ENCODE peak calls at places on chromosomes 11 and 22, in six cellular contexts. H is sigmoid colon, U is uterus, X is body of pancreas, B is tibial nerve, P is breast epithelium. V is an unnamed sample. For H3K36me3, the result is how much of the 10 kb centered on the place peaks cover.

GRCh38 chr11:39678996-39679395 is 1780.5 kb downstream of the LRRC4C start:
- DNase-seq in H (no peak), B (no peak), X (no peak), U (no peak), P (no peak), V (no peak)

GRCh38 chr11:125772834-125773505 is 5.7 kb downstream of the PATE2 start:
- DNase-seq in P (no peak), B (no peak), X (no peak), H (no peak), U (no peak), V (no peak)

GRCh38 chr22:46514592-46515207 is 22.7 kb downstream of the CELSR1 start:
- DNase-seq in B (no peak), U (no peak), P (no peak), X (no peak), H (no peak), V (no peak)

GRCh38 chr22:30806391-30806861 is 111.8 kb downstream of the OSBP2 start:
- DNase-seq in H (no peak), X (no peak), B (no peak), U (no peak), P (no peak), V (no peak)

GRCh38 chr11:43697679-43698078 is 17.1 kb downstream of the HSD17B12 start:
- DNase-seq in P (no peak), X (no peak), B (no peak), U (no peak), H (no peak), V (no peak)

GRCh38 chr11:20276661-20277000 is 86.9 kb upstream of the HTATIP2 start:
- DNase-seq in U (no peak), H (no peak), P (no peak), B (no peak), X (no peak), V (no peak)

GRCh38 chr11:20327377-20327776 is 36.1 kb upstream of the HTATIP2 start:
- DNase-seq in B (no peak), H (no peak), X (no peak), U (no peak), P (no peak), V (no peak)

GRCh38 chr11:74320538-74320937 is 9.1 kb upstream of the P4HA3 start:
- DNase-seq in P (no peak), X (no peak), H (no peak), U (no peak), B (no peak), V (no peak)

GRCh38 chr22:27800250-27801131 is 1.1 kb downstream of the MN1 start:
- DNase-seq in X (no peak), U (peak), B (no peak), P (no peak), H (no peak), V (no peak)

GRCh38 chr22:29370556-29370955 is 17.8 kb downstream of the AP1B1 start:
- DNase-seq in U (no peak), P (no peak), B (no peak), H (no peak), X (no peak), V (no peak)

GRCh38 chr11:8290122-8290810 is 26.6 kb upstream of the LMO1 start:
- DNase-seq in B (no peak), H (peak), U (no peak), X (no peak), P (no peak), V (peak)

GRCh38 chr11:8293171-8293570 is 29.5 kb upstream of the LMO1 start:
- DNase-seq in H (no peak), B (no peak), P (no peak), X (no peak), U (no peak), V (no peak)

GRCh38 chr11:8289426-8290047 is 25.9 kb upstream of the LMO1 start:
- DNase-seq in H (peak), U (no peak), X (no peak), B (no peak), P (no peak), V (peak)

GRCh38 chr11:8292351-8292750 is 28.7 kb upstream of the LMO1 start:
- DNase-seq in B (no peak), U (no peak), P (no peak), H (peak), X (no peak), V (peak)

DNA sequence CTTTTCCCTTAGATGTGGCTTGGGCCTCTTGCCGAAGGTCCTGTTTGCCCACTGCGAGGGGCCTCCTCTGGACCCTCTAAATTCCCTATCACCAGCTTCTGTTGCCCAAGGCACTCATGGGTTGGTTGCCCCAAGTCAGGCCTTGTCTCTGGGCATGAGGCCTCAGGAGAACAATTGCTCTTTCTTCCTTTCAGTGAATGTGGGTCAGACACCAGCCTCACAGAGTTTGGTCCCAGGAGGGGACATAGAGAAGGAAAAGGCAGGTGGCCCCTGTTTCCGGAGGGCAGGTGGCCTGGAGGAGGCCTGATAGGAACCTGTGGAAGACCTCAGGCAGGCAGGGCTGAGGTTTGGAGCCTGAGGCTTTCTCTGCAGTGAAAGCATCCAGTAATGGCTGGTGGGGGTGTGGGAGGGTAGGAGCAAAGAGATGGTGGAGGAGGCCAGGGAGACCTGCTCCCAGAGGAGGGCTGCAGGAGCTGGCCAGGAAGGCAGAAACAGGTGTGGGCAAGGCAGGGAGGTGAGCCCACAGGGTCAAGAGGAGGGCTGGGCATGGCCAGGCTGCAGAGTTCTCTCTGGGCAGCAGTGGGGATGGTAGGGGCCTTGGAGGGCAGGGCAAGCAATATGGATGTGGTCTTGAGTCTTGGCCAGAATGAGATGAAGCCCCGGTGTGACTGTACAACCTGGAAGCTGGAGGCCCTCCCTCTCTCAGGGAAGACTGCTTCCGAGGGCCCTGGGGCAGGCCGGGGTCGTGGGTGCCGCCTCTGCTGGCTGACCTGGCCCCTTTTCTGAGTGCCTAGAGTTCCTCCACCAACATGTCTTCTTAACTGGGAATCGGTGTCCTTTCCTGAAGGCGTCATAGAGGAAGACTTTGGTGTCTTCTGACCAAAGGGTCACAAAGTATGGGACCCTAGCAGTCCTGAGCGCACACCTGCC is 28.0 kb upstream of the LMO1 start:
- DNase-seq in U (no peak), P (no peak), B (no peak), H (peak), X (no peak), V (peak)
- TF ChIP-seq POLR2A in U (no peak), P (no peak), B (no peak), H (no peak), X (no peak), V (no peak)

DNA sequence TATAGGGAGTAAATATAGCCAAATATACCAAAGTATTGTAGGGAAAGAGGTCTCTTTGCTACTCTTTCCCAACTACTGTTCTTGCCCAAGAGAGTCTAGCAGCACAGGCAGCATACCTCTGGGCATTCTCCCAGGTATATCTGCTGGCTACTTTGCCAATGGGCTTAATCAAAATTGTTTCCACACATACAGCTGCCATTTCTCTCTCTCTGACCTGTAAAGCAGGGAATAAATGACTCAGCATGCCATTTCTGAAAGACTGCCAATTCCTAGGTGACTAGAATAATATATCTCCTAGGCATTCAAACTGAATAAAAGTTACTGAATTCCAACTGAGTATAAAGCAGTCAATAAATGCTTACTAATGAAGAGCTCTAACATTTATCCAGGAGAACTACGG is 44.6 kb downstream of the RDX start:
- DNase-seq in H (no peak), X (peak), U (no peak), B (no peak), P (no peak), V (no peak)
- H3K36me3 ChIP-seq in H (under half), X (under half), U (under half), B (under half), P (under half), V (under half)

GRCh38 chr11:64499261-64500004 is 91.6 kb upstream of the SLC22A12 start:
- DNase-seq in X (no peak), P (no peak), H (no peak), U (no peak), B (no peak), V (peak)

GRCh38 chr11:64498151-64498550 is 92.9 kb upstream of the SLC22A12 start:
- DNase-seq in B (no peak), H (no peak), X (no peak), U (no peak), P (no peak), V (peak)

GRCh38 chr11:64501500-64502427 is 89.3 kb upstream of the SLC22A12 start:
- DNase-seq in X (no peak), B (no peak), H (no peak), P (no peak), U (no peak), V (no peak)

GRCh38 chr11:64502634-64503033 is 88.4 kb upstream of the SLC22A12 start:
- DNase-seq in H (no peak), X (no peak), B (no peak), P (no peak), U (no peak), V (peak)

DNA sequence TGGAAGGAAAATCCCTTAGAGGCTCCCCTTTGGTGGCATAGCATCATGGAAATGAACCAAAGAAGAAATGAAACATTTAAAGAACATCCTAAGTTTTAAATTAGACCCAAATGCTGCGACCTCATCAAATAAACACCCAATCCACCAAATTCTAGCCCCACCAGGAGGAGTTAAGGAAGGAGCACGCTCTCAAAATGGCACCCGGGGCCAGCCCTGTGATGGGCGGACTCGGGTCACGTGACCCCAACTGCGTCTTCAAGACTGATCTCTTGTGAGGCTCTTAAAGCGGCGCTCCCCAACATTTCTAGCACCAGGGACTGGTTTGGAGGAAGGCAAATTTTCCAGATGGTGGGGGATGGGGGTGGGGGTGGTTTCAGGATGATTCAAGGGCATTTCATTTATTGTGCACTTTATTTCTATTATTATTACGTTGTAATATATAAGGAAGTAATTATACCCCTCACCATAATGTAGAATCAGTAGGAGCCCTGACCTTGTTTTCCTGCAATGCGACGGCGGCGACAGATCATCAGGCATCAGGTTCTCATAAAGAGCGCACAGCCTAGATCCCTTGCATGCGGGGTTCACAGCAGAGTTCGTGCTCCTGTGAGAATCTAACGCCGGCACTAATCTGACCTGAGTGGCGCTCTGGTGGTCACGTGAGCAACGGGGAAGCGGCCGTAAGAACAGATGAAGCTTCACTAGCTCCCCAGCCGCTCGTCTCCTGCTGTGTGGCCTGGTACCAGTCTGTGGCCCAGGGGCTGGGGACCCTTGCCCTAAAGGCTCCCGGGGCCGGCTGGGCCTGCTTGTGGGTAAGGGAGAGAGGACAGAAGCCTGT is 90.6 kb upstream of the SLC22A12 start:
- DNase-seq in B (no peak), P (no peak), X (no peak), H (no peak), U (no peak), V (peak)
- TF ChIP-seq POLR2A in B (no peak), P (no peak), X (no peak), H (no peak), U (no peak), V (no peak)

GRCh38 chr11:94424662-94425061 is 23.4 kb upstream of the GPR83 start:
- DNase-seq in X (no peak), H (no peak), P (no peak), B (no peak), U (no peak), V (no peak)
- H3K36me3 ChIP-seq in X (under half), H (under half), P (under half), B (under half), U (under half), V (half or more)